ENCODE peak calls at places on chromosome 6, in four cellular contexts. F is GM12878, B is WTC11, U is HepG2. W is an unnamed sample.

GRCh38 chr6:165766457-165766856 is 103.4 kb upstream of the PDE10A start:
- DNase-seq in F (no peak), B (no peak), U (no peak), W (no peak)

GRCh38 chr6:40419377-40419776 is 167.8 kb downstream of the LRFN2 start:
- DNase-seq in F (no peak), B (no peak), U (no peak), W (no peak)

GRCh38 chr6:28811873-28812272 is 111.9 kb downstream of the TRIM27 start:
- DNase-seq in F (no peak), B (no peak), U (peak), W (peak)

GRCh38 chr6:139587469-139587868 is 213.0 kb upstream of the CITED2 start:
- DNase-seq in F (no peak), B (no peak), U (peak), W (no peak)

GRCh38 chr6:70985151-70985550 is 28.3 kb upstream of the B3GAT2 start:
- DNase-seq in F (no peak), B (no peak), U (no peak), W (no peak)

GRCh38 chr6:43890197-43891062 is 120.4 kb downstream of the VEGFA start:
- DNase-seq in F (no peak), B (no peak), U (no peak), W (no peak)

GRCh38 chr6:43020847-43021246 is 576 bp upstream of the RRP36 start:
- DNase-seq in F (no peak), B (peak), U (no peak), W (peak)

GRCh38 chr6:155314773-155315515 is 660 bp upstream of the TFB1M start:
- DNase-seq in F (peak), B (no peak), U (peak), W (peak)

GRCh38 chr6:16769131-16769985 is 8.1 kb upstream of the ATXN1 start:
- DNase-seq in F (no peak), B (no peak), U (peak), W (peak)

GRCh38 chr6:117906905-117907599 is at the start of gene SLC35F1:
- DNase-seq in F (no peak), B (peak), U (peak), W (peak)

GRCh38 chr6:159360306-159360705 is 191.1 kb downstream of the FNDC1 start:
- DNase-seq in F (no peak), B (no peak), U (no peak), W (no peak)

GRCh38 chr6:3005077-3005476 is 5.4 kb downstream of the NQO2 start:
- DNase-seq in F (no peak), B (no peak), U (no peak), W (no peak)

GRCh38 chr6:52693777-52694176 is 22.9 kb downstream of the TMEM14A start:
- DNase-seq in F (no peak), B (no peak), U (no peak), W (no peak)

GRCh38 chr6:39593644-39594043 is 131.6 kb downstream of the KIF6 start:
- DNase-seq in F (no peak), B (no peak), U (no peak), W (no peak)

GRCh38 chr6:158807515-158808441 is 11.4 kb downstream of the EZR start:
- DNase-seq in F (no peak), B (no peak), U (no peak), W (peak)

GRCh38 chr6:115896538-115897129 is 164.1 kb downstream of the FRK start:
- DNase-seq in F (no peak), B (no peak), U (peak), W (peak)

GRCh38 chr6:107618672-107619071 is 128.8 kb downstream of the SOBP start:
- DNase-seq in F (peak), B (no peak), U (no peak), W (no peak)

GRCh38 chr6:138007014-138007472 is 100.2 kb downstream of the PERP start:
- DNase-seq in F (no peak), B (peak), U (peak), W (peak)

GRCh38 chr6:129882510-129883023 is 21.5 kb upstream of the TMEM244 start:
- DNase-seq in F (peak), B (no peak), U (no peak), W (no peak)

GRCh38 chr6:113565306-113565705 is 291.8 kb upstream of the MARCKS start:
- DNase-seq in F (no peak), B (no peak), U (no peak), W (no peak)

GRCh38 chr6:26104457-26105108 is 17.4 kb downstream of the HFE start:
- DNase-seq in F (no peak), B (no peak), U (peak), W (no peak)

GRCh38 chr6:9563996-9564395 is 850.9 kb downstream of the TFAP2A start:
- DNase-seq in F (no peak), B (no peak), U (no peak), W (no peak)

GRCh38 chr6:29509239-29509638 is 21.5 kb upstream of the MAS1L start:
- DNase-seq in F (no peak), B (no peak), U (no peak), W (no peak)

DNA sequence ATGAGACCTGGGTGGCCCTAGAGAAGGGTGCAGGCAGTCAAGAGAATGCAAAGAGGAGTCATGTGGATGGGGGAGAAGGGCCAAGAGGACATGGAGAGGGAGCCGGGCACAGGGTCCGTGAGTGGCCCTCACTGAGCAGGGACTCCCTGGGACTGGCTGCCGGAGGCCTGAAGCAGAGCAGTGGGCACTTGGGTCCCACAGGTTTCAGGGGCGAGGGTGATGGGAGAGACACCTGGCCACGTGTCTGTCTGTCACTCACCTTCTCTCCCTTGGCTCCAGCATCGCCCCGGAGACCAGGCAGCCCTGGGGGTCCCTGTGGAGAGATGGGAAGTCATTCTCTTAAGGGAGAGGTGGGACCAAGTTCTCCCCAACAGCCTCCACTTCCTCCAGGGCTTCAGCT is 25.5 kb downstream of the COL11A2 start:
- DNase-seq in F (no peak), B (no peak), U (no peak), W (no peak)
- TF ChIP-seq NR2C2 in F (no peak), B (no peak), U (no peak), W (no peak)

DNA sequence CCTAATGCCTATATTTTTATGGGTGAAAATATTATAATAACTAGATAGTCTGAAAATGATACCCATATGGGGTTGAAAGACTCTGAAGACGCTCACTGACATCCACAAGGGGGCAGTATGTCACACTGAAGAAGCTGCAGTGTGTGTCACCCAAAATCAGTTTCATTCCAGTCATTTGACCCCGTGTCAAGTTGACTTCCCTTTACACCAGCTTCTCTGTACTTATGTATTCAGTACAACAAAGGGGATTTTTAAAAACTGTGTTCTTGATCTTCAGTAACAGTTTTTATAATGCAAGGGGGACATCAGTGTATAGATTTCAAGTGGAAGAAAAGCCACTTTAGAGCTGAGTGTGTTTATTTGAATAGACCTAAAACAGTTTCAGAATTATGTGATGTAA is 19.3 kb downstream of the FAXC start:
- DNase-seq in F (peak), B (peak), U (peak), W (peak)
- TF ChIP-seq NR2C2 in F (no peak), B (no peak), U (no peak), W (peak)

DNA sequence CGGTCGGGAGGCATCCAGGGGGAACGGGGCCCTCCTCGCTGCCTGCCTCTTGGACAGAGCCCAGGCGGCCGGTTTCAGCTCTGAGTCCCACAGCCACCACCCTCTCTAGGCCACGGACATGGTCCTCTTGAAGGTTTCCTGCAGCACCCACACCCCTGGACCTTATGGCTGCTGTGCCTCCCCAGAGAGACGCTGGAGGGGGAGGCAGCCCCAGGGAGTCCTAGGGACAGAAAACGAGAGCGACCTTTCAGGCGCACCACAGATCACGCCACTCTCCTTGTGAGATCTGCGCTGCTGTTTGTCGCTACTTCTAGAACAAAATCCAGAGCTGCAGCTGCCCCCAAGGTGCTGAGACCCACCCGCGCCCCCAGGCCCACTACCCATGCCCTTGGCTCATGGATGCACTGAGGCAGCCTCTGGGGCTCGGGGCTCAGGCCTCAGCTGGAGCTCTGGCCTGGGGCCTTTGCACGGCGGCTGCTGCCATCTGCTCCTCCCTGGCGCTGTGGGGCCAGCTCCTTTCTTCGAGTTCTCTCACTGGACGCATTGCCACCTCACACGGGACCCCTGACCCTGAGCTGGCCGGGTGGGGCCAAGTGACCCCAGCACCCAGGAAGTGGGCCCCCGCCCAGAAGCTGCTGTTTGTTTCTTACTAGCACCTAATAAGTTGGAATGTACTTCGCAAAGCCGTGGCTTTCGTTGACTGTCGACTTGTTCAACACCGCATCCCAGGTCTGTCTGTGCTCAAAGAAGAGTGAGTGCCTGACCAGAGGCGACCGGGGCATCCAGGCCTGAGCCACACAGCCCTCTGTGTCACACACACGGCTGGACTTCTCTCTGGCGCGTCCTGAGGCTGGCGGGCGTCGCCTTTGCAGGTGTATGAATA is 113.3 kb downstream of the DLL1 start:
- DNase-seq in F (no peak), B (no peak), U (no peak), W (no peak)
- TF ChIP-seq NR2C2 in F (no peak), B (no peak), U (no peak), W (no peak)

GRCh38 chr6:134787261-134787871 is 162.5 kb downstream of the ALDH8A1 start:
- DNase-seq in F (no peak), B (no peak), U (no peak), W (no peak)
- TF ChIP-seq NR2C2 in F (no peak), B (no peak), U (no peak), W (no peak)

GRCh38 chr6:148441454-148441911 is 98.8 kb downstream of the SASH1 start:
- DNase-seq in F (no peak), B (no peak), U (peak), W (no peak)
- TF ChIP-seq NR2C2 in F (no peak), B (no peak), U (no peak), W (no peak)

W was measured in K562.